ENCODE peak calls at places on chromosomes 4 and X, in nine cellular contexts. Y is GM23338, G is sigmoid colon, F is stomach, S is esophagus muscularis mucosa, Z is Panc1, W is suprapubic skin, R is breast epithelium, P is endothelial cell of umbilical vein. Q is an unnamed sample. For H3K4me1, the result is how much of the 10 kb centered on the place peaks cover.

GRCh38 chrX:10038585-10038984 is 71.4 kb downstream of the CLDN34 start:
- DNase-seq in W (no peak), G (no peak), P (no peak), S (no peak), F (no peak), Y (no peak), Z (no peak), R (no peak), Q (no peak)

GRCh38 chrX:51420610-51421009 is 75.8 kb downstream of the NUDT11 start:
- DNase-seq in P (peak), W (no peak), F (no peak), Z (peak), G (no peak), Y (peak), R (no peak), S (no peak), Q (no peak)

GRCh38 chr4:138898282-138898681 is 117.3 kb upstream of the NOCT start:
- DNase-seq in F (no peak), Z (no peak), P (no peak), R (no peak), W (no peak), G (no peak), Y (no peak), S (no peak), Q (no peak)

GRCh38 chr4:76484654-76485053 is 49.6 kb downstream of the SHROOM3 start:
- DNase-seq in F (no peak), S (no peak), G (no peak), P (no peak), R (no peak), W (no peak), Z (no peak), Y (no peak), Q (no peak)

GRCh38 chr4:142358656-142359055 is 487.4 kb downstream of the INPP4B start:
- DNase-seq in S (no peak), Z (no peak), F (no peak), Y (peak), P (no peak), R (no peak), G (no peak), W (no peak), Q (no peak)

GRCh38 chr4:38563703-38564490 is 100.1 kb upstream of the KLF3 start:
- DNase-seq in G (no peak), Z (no peak), S (peak), P (no peak), F (no peak), Y (no peak), W (no peak), R (no peak), Q (no peak)

GRCh38 chrX:71171110-71171801 is 26.6 kb downstream of the NLGN3 start:
- DNase-seq in P (no peak), W (no peak), R (no peak), S (no peak), Y (peak), Z (no peak), F (no peak), G (no peak), Q (no peak)

GRCh38 chrX:125340508-125340907 is 20.8 kb downstream of the TEX13C start:
- DNase-seq in S (no peak), F (no peak), P (no peak), R (no peak), Y (no peak), G (no peak), Z (no peak), W (no peak), Q (no peak)

GRCh38 chr4:103318327-103318726 is 120.2 kb upstream of the CENPE start:
- DNase-seq in R (no peak), W (no peak), P (no peak), S (no peak), G (no peak), Z (no peak), F (no peak), Y (peak), Q (no peak)

GRCh38 chrX:37776987-37777325 is 2.9 kb upstream of the CYBB start:
- DNase-seq in Z (no peak), G (no peak), R (no peak), Y (no peak), S (no peak), F (no peak), P (no peak), W (no peak), Q (no peak)

GRCh38 chr4:102869569-102870227 is 906 bp downstream of the CISD2 start:
- DNase-seq in S (no peak), Z (no peak), Y (peak), F (no peak), G (no peak), P (no peak), W (no peak), R (no peak), Q (no peak)

DNA sequence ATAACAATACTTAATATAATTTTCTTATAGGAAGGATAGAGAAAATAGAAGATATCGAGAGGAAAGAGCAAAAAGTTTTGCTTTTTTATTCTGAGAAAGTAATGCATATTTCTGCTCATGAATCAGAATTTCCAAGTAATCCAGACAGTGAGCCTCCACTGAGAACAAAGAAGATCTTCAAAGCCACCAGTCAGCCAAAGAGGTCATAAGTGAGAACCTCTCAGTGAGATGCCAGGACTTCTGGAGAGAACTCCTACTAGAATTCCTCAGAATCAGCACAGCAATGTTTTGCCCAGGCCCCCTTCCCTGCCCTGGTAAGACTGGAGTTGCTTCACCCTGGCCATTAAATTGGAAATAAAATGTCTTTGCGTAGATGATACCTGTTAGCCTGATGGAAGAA is 254.4 kb upstream of the FAT4 start:
- DNase-seq in Y (no peak), P (no peak), Z (no peak), R (no peak), S (no peak), G (no peak), F (no peak), W (no peak), Q (no peak)
- H3K4me1 ChIP-seq in Y (under half), P (under half), Z (under half), R (under half), S (under half), G (under half), F (under half), W (under half), Q (under half)

GRCh38 chr4:85919488-85919887 is 440.4 kb downstream of the MAPK10 start:
- DNase-seq in R (no peak), G (no peak), S (no peak), Y (no peak), P (no peak), W (no peak), F (no peak), Z (no peak), Q (no peak)
- H3K4me3 ChIP-seq in R (no peak), G (no peak), S (no peak), Y (no peak), P (no peak), W (no peak), F (no peak), Z (no peak), Q (no peak)

GRCh38 chr4:44845993-44846392 is 119.6 kb upstream of the GNPDA2 start:
- DNase-seq in Y (no peak), S (no peak), F (no peak), G (no peak), Z (no peak), W (no peak), P (no peak), R (no peak), Q (no peak)

GRCh38 chr4:44848466-44848865 is 122.1 kb upstream of the GNPDA2 start:
- DNase-seq in W (no peak), R (no peak), S (no peak), P (no peak), Y (no peak), F (no peak), G (no peak), Z (no peak), Q (no peak)

GRCh38 chr4:44845309-44845708 is 119.0 kb upstream of the GNPDA2 start:
- DNase-seq in P (no peak), R (no peak), G (no peak), Y (no peak), Z (no peak), F (no peak), S (no peak), W (no peak), Q (no peak)
- TF ChIP-seq POLR2AphosphoS5 in P (no peak), R (no peak), G (peak), Y (no peak), Z (no peak), F (no peak), S (no peak), W (no peak), Q (no peak)

DNA sequence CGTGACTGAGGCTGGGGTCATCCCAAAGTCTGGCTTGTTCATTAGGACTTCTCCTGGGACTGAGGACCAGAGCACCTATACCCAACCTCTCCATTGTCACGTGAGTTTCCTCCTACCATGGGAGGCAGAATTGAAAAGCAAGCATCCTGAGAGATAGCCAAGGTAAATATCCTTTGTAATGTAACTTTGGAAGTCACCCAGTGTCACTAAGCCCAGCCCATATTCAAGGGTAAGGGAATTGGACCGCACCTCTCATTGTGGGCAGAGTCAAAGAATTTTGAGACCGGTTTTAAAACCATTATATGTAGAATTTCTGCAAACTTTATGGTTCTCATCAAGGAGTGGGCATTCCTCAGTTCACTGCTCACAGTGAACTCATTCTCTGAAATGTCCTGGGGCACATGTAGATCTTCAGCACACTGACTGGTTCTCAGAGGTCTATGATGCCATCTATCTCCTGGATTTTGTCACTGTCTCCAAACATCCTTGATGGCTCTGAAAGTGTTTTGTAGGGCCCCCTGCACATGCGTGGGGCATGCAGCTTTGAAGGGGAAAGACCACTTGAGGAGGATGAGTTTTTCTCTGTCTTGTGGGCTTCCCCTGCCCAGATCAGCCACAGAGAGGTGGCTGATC is 35.3 kb upstream of the CHRNA9 start:
- DNase-seq in Y (no peak), S (no peak), P (no peak), Z (no peak), W (no peak), R (no peak), F (peak), G (no peak), Q (no peak)
- H3K4me1 ChIP-seq in Y (under half), S (under half), P (under half), Z (under half), W (under half), R (under half), F (under half), G (under half), Q (under half)